ENCODE peak calls at places on chromosome 2, in seven cellular contexts. Q is mesendoderm; E is stimulated activated CD8-positive, alpha-beta memory T cell treated with anti-CD3 and anti-CD28 coated beads, Interleukin-15, amount 100 ng/mL, for 24 hours; C is cardiac fibroblast; P is Right ventricle myocardium superior; U is BE2C; A is A172. G is an unnamed sample.

GRCh38 chr2:29879456-29879855 is 41.9 kb downstream of the ALK start:
- DNase-seq in Q (no peak), E (no peak), C (no peak), P (no peak), U (no peak), A (no peak), G (no peak)

GRCh38 chr2:73141896-73142295 is 29.1 kb upstream of the RAB11FIP5 start:
- DNase-seq in Q (no peak), E (no peak), C (peak), P (no peak), U (no peak), A (no peak), G (no peak)

GRCh38 chr2:70698847-70699246 is 69.2 kb downstream of the ADD2 start:
- DNase-seq in Q (no peak), E (no peak), C (no peak), P (no peak), U (peak), A (peak), G (no peak)

GRCh38 chr2:47269316-47270232 is 114.5 kb upstream of the STPG4 start:
- DNase-seq in Q (peak), E (no peak), C (peak), P (no peak), U (no peak), A (peak), G (peak)

GRCh38 chr2:68709421-68709911 is 25.1 kb upstream of the ARHGAP25 start:
- DNase-seq in Q (peak), E (no peak), C (peak), P (no peak), U (peak), A (peak), G (no peak)

GRCh38 chr2:96260404-96261260 is 5.2 kb downstream of the TMEM127 start:
- DNase-seq in Q (peak), E (no peak), C (peak), P (peak), U (peak), A (peak), G (no peak)

GRCh38 chr2:36433311-36434217 is 78.0 kb downstream of the CRIM1 start:
- DNase-seq in Q (no peak), E (no peak), C (peak), P (peak), U (peak), A (no peak), G (no peak)

GRCh38 chr2:20771296-20771695 is 51.6 kb downstream of the LDAH start:
- DNase-seq in Q (no peak), E (no peak), C (no peak), P (no peak), U (no peak), A (no peak), G (no peak)

GRCh38 chr2:179562330-179562885 is 297.8 kb upstream of the SESTD1 start:
- DNase-seq in Q (no peak), E (no peak), C (no peak), P (no peak), U (no peak), A (no peak), G (no peak)

GRCh38 chr2:217049931-217050330 is 190.1 kb upstream of the TNP1 start:
- DNase-seq in Q (no peak), E (no peak), C (no peak), P (no peak), U (no peak), A (no peak), G (no peak)

GRCh38 chr2:39725401-39725800 is 53.7 kb downstream of the THUMPD2 start:
- DNase-seq in Q (no peak), E (no peak), C (no peak), P (no peak), U (no peak), A (no peak), G (no peak)

GRCh38 chr2:163733301-163733938 is 2.4 kb downstream of the FIGN start:
- DNase-seq in Q (no peak), E (no peak), C (peak), P (peak), U (peak), A (no peak), G (no peak)

GRCh38 chr2:62304429-62305417 is 108.8 kb downstream of the B3GNT2 start:
- DNase-seq in Q (peak), E (no peak), C (peak), P (peak), U (peak), A (peak), G (no peak)

GRCh38 chr2:16374671-16375070 is 291.0 kb downstream of the CYRIA start:
- DNase-seq in Q (no peak), E (no peak), C (no peak), P (no peak), U (peak), A (no peak), G (no peak)